ENCODE peak calls at places on chromosomes 6 and 20, in five cellular contexts. Q is HCT116, S is NB4, K is A549, B is HepG2. X is an unnamed sample.

GRCh38 chr6:34142046-34142445 is 3.8 kb downstream of the GRM4 start:
- DNase-seq in Q (no peak), S (no peak), K (no peak), B (no peak), X (no peak)

GRCh38 chr6:20186981-20187380 is 25.3 kb downstream of the MBOAT1 start:
- DNase-seq in Q (no peak), S (no peak), K (no peak), B (no peak), X (no peak)

GRCh38 chr6:45424628-45424955 is 46.9 kb upstream of the SUPT3H start:
- DNase-seq in Q (no peak), S (no peak), K (no peak), B (no peak), X (no peak)

GRCh38 chr6:7201732-7202541 is 94.2 kb downstream of the RREB1 start:
- DNase-seq in Q (no peak), S (peak), K (no peak), B (no peak), X (no peak)

GRCh38 chr20:51688600-51688999 is 79.6 kb downstream of the ATP9A start:
- DNase-seq in Q (no peak), S (no peak), K (no peak), B (no peak), X (peak)

GRCh38 chr20:53660078-53660909 is 66.7 kb upstream of the ZNF217 start:
- DNase-seq in Q (no peak), S (no peak), K (peak), B (no peak), X (no peak)

GRCh38 chr6:12844284-12845223 is 128.0 kb downstream of the PHACTR1 start:
- DNase-seq in Q (peak), S (peak), K (peak), B (peak), X (peak)

GRCh38 chr20:38833857-38834164 is 28.3 kb downstream of the PPP1R16B start:
- DNase-seq in Q (no peak), S (no peak), K (no peak), B (no peak), X (no peak)

GRCh38 chr20:41446471-41446870 is 79.9 kb upstream of the EMILIN3 start:
- DNase-seq in Q (no peak), S (no peak), K (no peak), B (no peak), X (no peak)

GRCh38 chr20:18588554-18589043 is 745 bp downstream of the DTD1 start:
- DNase-seq in Q (no peak), S (no peak), K (no peak), B (no peak), X (peak)

GRCh38 chr20:58236612-58237317 is 8.3 kb upstream of the ANKRD60 start:
- DNase-seq in Q (no peak), S (peak), K (peak), B (peak), X (peak)

DNA sequence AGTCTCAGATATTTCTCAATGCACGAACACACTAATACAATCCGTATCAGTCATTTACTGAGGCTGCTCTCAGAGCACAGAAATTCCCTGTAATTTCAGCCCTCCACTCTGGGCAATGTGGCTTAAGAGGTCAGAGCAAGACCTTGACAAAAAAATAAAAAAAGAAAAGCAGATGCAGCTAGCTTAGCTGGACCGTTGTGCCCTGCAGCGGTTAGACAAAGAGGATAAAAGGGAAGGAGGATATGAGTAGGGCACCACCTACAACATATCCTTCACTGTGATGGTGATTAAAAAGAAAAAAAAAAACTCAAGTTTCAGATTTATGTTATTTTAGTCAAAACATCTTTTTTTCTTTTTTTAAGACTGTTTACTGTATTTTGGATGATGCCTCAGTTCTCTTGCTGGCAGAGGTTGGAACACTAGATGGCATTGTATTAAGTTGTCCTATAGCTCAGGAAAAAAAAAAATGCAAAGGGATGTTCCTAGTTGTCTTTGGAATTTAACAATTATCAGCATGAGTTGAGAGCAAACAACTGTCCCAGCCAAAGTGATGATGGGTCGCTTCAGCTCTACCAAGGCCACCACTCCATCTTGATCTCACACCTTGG is 59.9 kb downstream of the ANKEF1 start:
- DNase-seq in Q (no peak), S (no peak), K (no peak), B (no peak), X (no peak)
- TF ChIP-seq MAX in Q (no peak), S (no peak), K (no peak), B (no peak), X (no peak)

GRCh38 chr6:118675225-118675624 is 23.8 kb upstream of the CEP85L start:
- DNase-seq in Q (no peak), S (no peak), K (no peak), B (no peak), X (no peak)
- TF ChIP-seq MAX in Q (no peak), S (no peak), K (no peak), B (no peak), X (no peak)

GRCh38 chr6:54262956-54263355 is 45.3 kb upstream of the TINAG start:
- DNase-seq in Q (no peak), S (no peak), K (no peak), B (no peak), X (no peak)

GRCh38 chr6:54266400-54266923 is 41.8 kb upstream of the TINAG start:
- DNase-seq in Q (no peak), S (peak), K (no peak), B (no peak), X (no peak)

GRCh38 chr6:54262499-54262898 is 45.7 kb upstream of the TINAG start:
- DNase-seq in Q (no peak), S (no peak), K (no peak), B (no peak), X (no peak)

GRCh38 chr6:54264581-54265272 is 43.5 kb upstream of the TINAG start:
- DNase-seq in Q (no peak), S (no peak), K (no peak), B (no peak), X (no peak)

GRCh38 chr6:54267798-54268197 is 40.4 kb upstream of the TINAG start:
- DNase-seq in Q (peak), S (peak), K (peak), B (peak), X (peak)
- TF ChIP-seq MAX in Q (no peak), S (no peak), K (no peak), B (no peak), X (no peak)

GRCh38 chr6:135183532-135184440 is 2.7 kb downstream of the MYB start:
- DNase-seq in Q (peak), S (peak), K (peak), B (peak), X (peak)
- TF ChIP-seq MAX in Q (no peak), S (peak), K (no peak), B (no peak), X (no peak)

GRCh38 chr20:49482621-49483017 is at the start of gene KCNB1:
- DNase-seq in Q (no peak), S (peak), K (peak), B (peak), X (peak)

GRCh38 chr20:49484180-49485140 is 2.0 kb upstream of the KCNB1 start:
- DNase-seq in Q (peak), S (peak), K (peak), B (peak), X (peak)

GRCh38 chr20:49483706-49484101 is 1.2 kb upstream of the KCNB1 start:
- DNase-seq in Q (no peak), S (no peak), K (no peak), B (no peak), X (peak)

GRCh38 chr20:49482173-49482572 is 295 bp downstream of the KCNB1 start:
- DNase-seq in Q (no peak), S (no peak), K (no peak), B (no peak), X (no peak)

DNA sequence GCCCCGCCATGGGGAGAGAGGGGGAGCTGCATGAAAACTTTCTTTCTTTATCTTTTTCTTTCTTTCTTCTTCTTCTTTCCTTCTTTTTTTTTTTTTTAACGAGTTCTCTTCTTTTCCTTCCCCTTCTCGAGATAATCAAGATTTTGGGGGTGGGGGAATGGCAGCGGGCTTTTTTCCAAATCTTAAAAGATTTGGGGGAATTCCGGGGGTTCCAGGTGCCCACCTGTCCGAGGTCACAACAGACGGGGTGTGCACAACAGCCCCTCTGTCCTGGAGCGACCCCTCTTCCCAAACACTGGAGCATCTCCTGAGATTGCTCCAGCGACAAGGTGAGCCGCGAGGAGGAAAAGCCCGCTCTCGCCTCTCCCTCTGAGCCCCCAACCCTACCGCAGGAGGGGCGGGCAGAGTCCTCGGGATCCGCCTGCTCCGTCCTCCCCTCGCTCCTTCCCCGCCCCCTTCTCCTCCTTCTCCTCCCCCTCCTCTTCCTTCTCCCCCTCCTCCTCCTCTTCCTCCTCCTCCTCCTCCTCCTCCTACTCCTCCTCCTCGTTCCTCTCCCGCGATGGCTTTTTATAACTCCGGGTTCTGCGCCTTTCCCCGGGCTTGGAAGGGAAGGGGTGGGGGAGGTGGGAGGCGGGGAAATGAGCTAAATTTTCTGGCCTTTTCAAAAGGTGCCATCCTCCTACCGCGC is 694 bp upstream of the KCNB1 start:
- DNase-seq in Q (no peak), S (no peak), K (no peak), B (no peak), X (peak)
- TF ChIP-seq MAX in Q (no peak), S (no peak), K (no peak), B (no peak), X (no peak)